ENCODE peak calls at places on chromosomes 13 and 19, in nine cellular contexts. M, W, Y, B, E, F, U, K and Q are unnamed samples.

GRCh38 chr13:96216543-96216942 is 126.6 kb downstream of the HS6ST3 start:
- DNase-seq in M (no peak), W (no peak), Y (no peak), B (no peak), E (no peak), F (no peak), U (no peak), K (no peak), Q (no peak)

GRCh38 chr19:5334366-5334739 is 6.3 kb downstream of the PTPRS start:
- DNase-seq in M (no peak), W (no peak), Y (no peak), B (no peak), E (no peak), F (no peak), U (no peak), K (no peak), Q (no peak)

GRCh38 chr19:52248256-52248655 is 21.1 kb upstream of the ZNF766 start:
- DNase-seq in M (peak), W (no peak), Y (peak), B (peak), E (no peak), F (peak), U (no peak), K (peak), Q (peak)

GRCh38 chr19:47275866-47276461 is 1.3 kb downstream of the INAFM1 start:
- DNase-seq in M (no peak), W (no peak), Y (no peak), B (peak), E (no peak), F (peak), U (peak), K (peak), Q (peak)

GRCh38 chr13:93262729-93263128 is 36.1 kb downstream of the GPC6 start:
- DNase-seq in M (no peak), W (no peak), Y (no peak), B (peak), E (no peak), F (no peak), U (no peak), K (no peak), Q (peak)

GRCh38 chr13:109191422-109191821 is 562.0 kb downstream of the MYO16 start:
- DNase-seq in M (no peak), W (no peak), Y (no peak), B (no peak), E (no peak), F (no peak), U (no peak), K (no peak), Q (no peak)

GRCh38 chr19:13692096-13692495 is 72.2 kb upstream of the MRI1 start:
- DNase-seq in M (no peak), W (no peak), Y (no peak), B (peak), E (peak), F (no peak), U (no peak), K (no peak), Q (peak)

GRCh38 chr13:41008349-41008980 is 10.7 kb downstream of the ELF1 start:
- DNase-seq in M (no peak), W (no peak), Y (no peak), B (peak), E (no peak), F (no peak), U (no peak), K (no peak), Q (peak)

GRCh38 chr13:97241761-97242160 is 19.6 kb downstream of the MBNL2 start:
- DNase-seq in M (no peak), W (no peak), Y (no peak), B (no peak), E (no peak), F (no peak), U (no peak), K (no peak), Q (no peak)
- H3K4me3 ChIP-seq in M (no peak), W (no peak), Y (no peak), B (no peak), E (no peak), F (no peak), U (no peak), K (no peak), Q (no peak)

DNA sequence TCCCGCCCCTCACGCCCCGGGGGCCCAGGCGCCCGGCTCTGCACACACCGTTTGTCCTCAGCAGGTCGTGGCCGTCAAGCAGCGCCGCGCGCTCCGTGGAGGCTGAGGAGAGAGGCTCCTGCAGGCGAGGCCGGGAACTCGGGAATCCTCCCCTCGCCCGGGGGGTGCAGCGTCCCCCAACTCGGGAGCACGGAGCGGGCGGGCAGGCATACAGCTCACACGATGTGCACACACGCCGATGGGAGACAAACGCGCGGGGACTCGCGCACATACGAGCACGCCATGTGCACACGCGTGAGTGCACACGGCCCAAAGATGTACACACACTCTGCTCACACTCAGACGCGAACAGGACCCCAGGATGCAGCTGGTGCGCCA is 703 bp downstream of the CLEC4G start:
- DNase-seq in M (no peak), W (no peak), Y (no peak), B (no peak), E (no peak), F (no peak), U (no peak), K (no peak), Q (no peak)
- TF ChIP-seq CTCF in M (no peak), W (no peak), Y (no peak), B (no peak), E (no peak), F (no peak), U (no peak), K (no peak), Q (no peak)

GRCh38 chr19:1154731-1155351 is 19.2 kb downstream of the SBNO2 start:
- DNase-seq in M (no peak), W (no peak), Y (no peak), B (peak), E (peak), F (peak), U (peak), K (peak), Q (peak)
- H3K4me3 ChIP-seq in M (no peak), W (no peak), Y (no peak), B (peak), E (peak), F (peak), U (peak), K (peak), Q (peak)

GRCh38 chr13:100674363-100674847 is at the start of gene TMTC4:
- DNase-seq in M (no peak), W (no peak), Y (no peak), B (no peak), E (no peak), F (no peak), U (no peak), K (no peak), Q (no peak)

GRCh38 chr13:100673831-100674362 is 698 bp downstream of the TMTC4 start:
- DNase-seq in M (peak), W (peak), Y (peak), B (peak), E (no peak), F (peak), U (peak), K (peak), Q (peak)

GRCh38 chr13:100675660-100676129 is 1.1 kb upstream of the TMTC4 start:
- DNase-seq in M (no peak), W (no peak), Y (no peak), B (no peak), E (no peak), F (no peak), U (no peak), K (no peak), Q (no peak)

GRCh38 chr13:100673376-100673830 is 1.2 kb downstream of the TMTC4 start:
- DNase-seq in M (peak), W (no peak), Y (peak), B (no peak), E (no peak), F (no peak), U (no peak), K (no peak), Q (no peak)

DNA sequence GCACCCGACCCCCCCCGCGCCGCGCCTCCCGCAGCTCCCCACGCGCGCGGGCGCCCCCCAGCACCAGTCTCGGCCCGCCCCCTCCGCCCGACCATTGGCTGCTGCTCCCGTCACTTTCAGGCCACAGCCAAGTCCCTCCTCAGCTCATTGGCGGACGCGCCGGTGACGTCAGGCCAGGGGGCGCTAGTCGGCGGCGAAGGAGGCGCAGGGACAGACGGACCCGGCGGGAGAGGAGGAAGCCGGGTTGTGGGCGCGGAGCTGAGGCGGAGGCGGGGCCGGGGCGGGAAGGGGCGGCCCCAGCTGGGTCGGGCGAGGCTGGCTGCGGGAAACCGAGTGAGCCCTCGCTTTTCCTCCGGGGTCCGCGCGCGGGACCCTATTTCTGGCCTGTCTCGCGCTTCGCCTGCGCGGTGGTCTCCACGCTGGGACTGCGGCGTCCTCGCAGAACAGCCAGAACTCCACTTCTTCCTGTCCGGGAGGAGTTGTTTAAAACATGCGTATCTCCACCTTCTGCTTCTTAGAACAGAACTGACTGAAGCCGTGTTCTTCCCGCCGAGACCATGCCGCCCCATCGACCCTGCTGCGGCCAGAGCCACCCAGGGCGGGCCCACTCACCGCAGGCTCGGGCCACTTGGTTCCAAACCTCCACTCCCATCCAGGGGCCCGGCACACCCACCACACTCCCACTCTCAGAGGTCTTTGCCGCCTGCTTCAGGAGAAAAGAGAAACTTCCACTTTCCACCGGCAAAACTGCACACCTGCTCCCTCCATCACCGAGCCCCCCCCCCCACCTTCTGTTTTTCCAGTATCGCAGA is 459 bp upstream of the TMTC4 start:
- DNase-seq in M (peak), W (peak), Y (peak), B (peak), E (peak), F (peak), U (peak), K (peak), Q (peak)
- TF ChIP-seq CTCF in M (no peak), W (peak), Y (peak), B (peak), E (peak), F (no peak), U (peak), K (peak), Q (peak)

GRCh38 chr19:35136977-35137702 is 1.5 kb upstream of the FXYD1 start:
- DNase-seq in M (no peak), W (no peak), Y (no peak), B (no peak), E (no peak), F (no peak), U (no peak), K (no peak), Q (no peak)

GRCh38 chr19:35139618-35139943 is 957 bp downstream of the FXYD1 start:
- DNase-seq in M (no peak), W (no peak), Y (peak), B (no peak), E (no peak), F (no peak), U (no peak), K (no peak), Q (no peak)

GRCh38 chr19:35136231-35136630 is 1.4 kb upstream of the LGI4 start:
- DNase-seq in M (no peak), W (no peak), Y (peak), B (no peak), E (no peak), F (no peak), U (no peak), K (no peak), Q (no peak)

GRCh38 chr19:35140207-35140897 is 1.7 kb downstream of the FXYD1 start:
- DNase-seq in M (no peak), W (no peak), Y (peak), B (no peak), E (no peak), F (no peak), U (no peak), K (no peak), Q (no peak)

GRCh38 chr19:35138305-35138799 is 272 bp upstream of the FXYD1 start:
- DNase-seq in M (no peak), W (no peak), Y (peak), B (no peak), E (no peak), F (peak), U (no peak), K (peak), Q (no peak)
- H3K4me3 ChIP-seq in M (no peak), W (no peak), Y (no peak), B (peak), E (peak), F (peak), U (no peak), K (peak), Q (no peak)

DNA sequence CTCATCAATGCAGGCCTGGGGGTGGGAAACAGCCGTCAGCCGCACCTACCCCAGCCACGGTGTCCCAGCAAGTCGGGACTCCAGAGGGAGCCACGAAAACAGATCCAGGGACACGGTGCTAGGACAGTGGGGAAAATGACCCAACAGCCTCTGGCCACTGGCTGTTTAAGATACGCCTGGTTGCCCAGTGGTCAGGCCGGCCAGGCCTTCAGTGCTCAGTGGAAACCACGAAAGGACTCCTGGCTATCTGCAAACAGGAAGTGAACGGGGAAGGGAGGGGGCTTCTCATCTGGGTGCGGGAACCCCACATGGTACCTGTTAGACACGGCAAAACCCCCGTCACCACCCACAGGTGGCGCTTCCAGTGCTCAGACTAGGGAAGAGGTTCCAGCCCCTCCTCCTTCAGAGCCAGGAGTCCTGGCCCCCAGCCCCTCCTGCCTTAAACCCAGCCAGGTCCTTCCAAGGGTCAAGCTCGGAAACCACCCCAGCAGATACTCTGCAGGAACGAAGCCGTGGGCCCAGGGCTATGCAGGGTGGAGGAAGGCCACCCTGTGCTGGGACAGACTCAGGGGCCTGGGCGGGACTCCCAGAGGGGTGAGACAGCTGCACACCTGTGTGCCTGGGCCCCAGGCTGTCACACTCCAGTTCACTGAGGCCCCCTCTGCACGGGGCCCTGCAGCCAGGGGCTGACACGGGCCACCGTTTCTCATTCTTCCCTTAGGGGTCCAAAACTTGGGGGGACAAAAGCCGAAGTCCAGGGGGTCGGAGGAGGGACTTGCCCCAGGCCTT is 4.5 kb downstream of the PPP1R12C start:
- DNase-seq in M (no peak), W (no peak), Y (no peak), B (no peak), E (no peak), F (no peak), U (no peak), K (no peak), Q (no peak)
- TF ChIP-seq CTCF in M (no peak), W (no peak), Y (peak), B (no peak), E (no peak), F (no peak), U (no peak), K (no peak), Q (no peak)